ENCODE peak calls at places on chromosome 19, in four cellular contexts. X, C, H and R are unnamed samples.

GRCh38 chr19:27955484-27955883 is 1257.5 kb downstream of the UQCRFS1 start:
- DNase-seq in X (no peak), C (no peak), H (no peak), R (no peak)

GRCh38 chr19:20078696-20079095 is 896 bp downstream of the ZNF90 start:
- DNase-seq in X (no peak), C (no peak), H (peak), R (peak)

GRCh38 chr19:23402388-23402787 is 7.1 kb upstream of the ZNF91 start:
- DNase-seq in X (no peak), C (no peak), H (no peak), R (no peak)

GRCh38 chr19:13884726-13885591 is 8.0 kb downstream of the NANOS3 start:
- DNase-seq in X (no peak), C (no peak), H (no peak), R (no peak)

GRCh38 chr19:1852294-1852646 is 4.0 kb upstream of the REXO1 start:
- DNase-seq in X (no peak), C (no peak), H (peak), R (no peak)

GRCh38 chr19:55196803-55197202 is 12.5 kb downstream of the PTPRH start:
- DNase-seq in X (no peak), C (no peak), H (no peak), R (no peak)

GRCh38 chr19:2110822-2111221 is 14.1 kb downstream of the IZUMO4 start:
- DNase-seq in X (no peak), C (no peak), H (no peak), R (peak)

GRCh38 chr19:43372462-43372861 is 19.0 kb downstream of the CD177 start:
- DNase-seq in X (no peak), C (no peak), H (no peak), R (no peak)

GRCh38 chr19:39403331-39404312 is 3.0 kb upstream of the ZFP36 start:
- DNase-seq in X (peak), C (peak), H (peak), R (peak)

GRCh38 chr19:10316229-10317044 is 622 bp upstream of the FDX2 start:
- DNase-seq in X (no peak), C (no peak), H (no peak), R (no peak)

GRCh38 chr19:50803633-50804419 is 13.6 kb downstream of the ACP4 start:
- DNase-seq in X (no peak), C (no peak), H (peak), R (peak)

GRCh38 chr19:3556978-3557460 is 367 bp downstream of the MFSD12 start:
- DNase-seq in X (no peak), C (no peak), H (peak), R (peak)

GRCh38 chr19:29873801-29874575 is 62.2 kb downstream of the CCNE1 start:
- DNase-seq in X (no peak), C (no peak), H (no peak), R (no peak)

GRCh38 chr19:28324275-28325060 is 888.5 kb downstream of the UQCRFS1 start:
- DNase-seq in X (no peak), C (no peak), H (no peak), R (no peak)